ENCODE peak calls at places on chromosomes 1 and 21, in four cellular contexts. One of them, this sample, is unnamed.

GRCh38 chr21:25561668-25562641 is 45.3 kb downstream of the MRPL39 start:
- DNase-seq in SK-N-SH: peak; percentile 18
- DNase-seq in HepG2: no peak
- DNase-seq in K562: no peak
- DNase-seq in this sample: no peak

GRCh38 chr1:234586304-234586703 is 23.7 kb downstream of the IRF2BP2 start:
- DNase-seq in SK-N-SH: no peak
- DNase-seq in HepG2: no peak
- DNase-seq in K562: no peak
- DNase-seq in this sample: no peak

GRCh38 chr1:150550222-150551048 is 1.2 kb downstream of the ADAMTSL4 start:
- DNase-seq in SK-N-SH: no peak
- DNase-seq in HepG2: no peak
- DNase-seq in K562: peak; percentile 71
- DNase-seq in this sample: no peak

GRCh38 chr1:171251042-171251740 is 2.9 kb downstream of the FMO1 start:
- DNase-seq in SK-N-SH: no peak
- DNase-seq in HepG2: no peak
- DNase-seq in K562: no peak
- DNase-seq in this sample: peak; percentile 23

GRCh38 chr1:6294080-6294867 is 33.4 kb upstream of the GPR153 start:
- DNase-seq in SK-N-SH: no peak
- DNase-seq in HepG2: no peak
- DNase-seq in K562: no peak
- DNase-seq in this sample: no peak

GRCh38 chr1:60573121-60573520 is 499.6 kb upstream of the C1orf87 start:
- DNase-seq in SK-N-SH: no peak
- DNase-seq in HepG2: no peak
- DNase-seq in K562: no peak
- DNase-seq in this sample: no peak

GRCh38 chr1:26833432-26834405 is 7.2 kb downstream of the ZDHHC18 start:
- DNase-seq in SK-N-SH: no peak
- DNase-seq in HepG2: no peak
- DNase-seq in K562: no peak
- DNase-seq in this sample: no peak

GRCh38 chr1:169692766-169693460 is 18.5 kb downstream of the SELL start:
- DNase-seq in SK-N-SH: no peak
- DNase-seq in HepG2: no peak
- DNase-seq in K562: no peak
- DNase-seq in this sample: no peak

GRCh38 chr1:169015464-169015863 is 91.0 kb upstream of the ATP1B1 start:
- DNase-seq in SK-N-SH: no peak
- DNase-seq in HepG2: no peak
- DNase-seq in K562: no peak
- DNase-seq in this sample: no peak

GRCh38 chr1:8422439-8423133 is 104.7 kb downstream of the SLC45A1 start:
- DNase-seq in SK-N-SH: peak; percentile 51
- DNase-seq in HepG2: no peak
- DNase-seq in K562: peak; percentile 57
- DNase-seq in this sample: no peak

GRCh38 chr1:228029281-228029680 is 22.5 kb downstream of the WNT3A start:
- DNase-seq in SK-N-SH: no peak
- DNase-seq in HepG2: no peak
- DNase-seq in K562: no peak
- DNase-seq in this sample: no peak

GRCh38 chr21:28342229-28342810 is 650.4 kb downstream of the LTN1 start:
- DNase-seq in SK-N-SH: no peak
- DNase-seq in HepG2: no peak
- DNase-seq in K562: no peak
- DNase-seq in this sample: no peak
- TF ChIP-seq MAX in SK-N-SH: no peak
- TF ChIP-seq MAX in HepG2: no peak
- TF ChIP-seq MAX in K562: no peak
- TF ChIP-seq MAX in this sample: no peak

GRCh38 chr1:17982197-17982596 is 125.4 kb upstream of the IGSF21 start:
- DNase-seq in SK-N-SH: no peak
- DNase-seq in HepG2: no peak
- DNase-seq in K562: no peak
- DNase-seq in this sample: no peak

GRCh38 chr1:17990401-17990800 is 117.2 kb upstream of the IGSF21 start:
- DNase-seq in SK-N-SH: no peak
- DNase-seq in HepG2: no peak
- DNase-seq in K562: no peak
- DNase-seq in this sample: no peak

GRCh38 chr1:17979815-17980214 is 127.8 kb upstream of the IGSF21 start:
- DNase-seq in SK-N-SH: no peak
- DNase-seq in HepG2: no peak
- DNase-seq in K562: peak; percentile 23
- DNase-seq in this sample: no peak

GRCh38 chr1:17984510-17985085 is 123.0 kb upstream of the IGSF21 start:
- DNase-seq in SK-N-SH: peak; percentile 49
- DNase-seq in HepG2: peak; percentile 20
- DNase-seq in K562: peak; percentile 67
- DNase-seq in this sample: peak; percentile 28
- TF ChIP-seq ELF1 in SK-N-SH: no peak
- TF ChIP-seq ELF1 in HepG2: no peak
- TF ChIP-seq ELF1 in K562: no peak
- TF ChIP-seq ELF1 in this sample: no peak

GRCh38 chr21:14482165-14482564 is 64.0 kb downstream of the SAMSN1 start:
- DNase-seq in SK-N-SH: no peak
- DNase-seq in HepG2: no peak
- DNase-seq in K562: no peak
- DNase-seq in this sample: no peak
- TF ChIP-seq YY1 in SK-N-SH: no peak
- TF ChIP-seq YY1 in HepG2: no peak
- TF ChIP-seq YY1 in K562: no peak
- TF ChIP-seq YY1 in this sample: no peak

DNA sequence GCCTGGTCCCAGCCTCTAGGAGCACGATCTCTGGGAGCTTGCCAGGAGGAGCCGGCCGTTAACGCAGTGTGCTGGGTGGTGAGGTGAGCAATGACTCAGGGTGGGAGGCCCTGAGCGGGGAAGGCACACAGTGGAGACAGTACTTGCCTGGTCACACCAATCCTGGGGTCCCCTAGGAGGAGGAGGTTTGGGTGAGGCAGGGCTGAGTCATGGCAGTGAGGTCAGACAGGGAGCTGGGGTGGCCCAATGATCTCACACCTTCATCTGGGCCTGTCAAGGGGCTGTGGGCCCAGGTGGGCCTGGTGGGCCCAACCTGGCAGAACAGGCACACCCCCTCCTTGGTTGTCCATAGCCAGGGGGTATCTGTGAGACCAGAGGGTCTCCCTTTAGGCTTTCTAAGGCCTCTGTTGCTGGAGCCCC is 8.6 kb upstream of the EDN2 start:
- DNase-seq in SK-N-SH: no peak
- DNase-seq in HepG2: no peak
- DNase-seq in K562: peak; percentile 74
- DNase-seq in this sample: peak; percentile 59
- TF ChIP-seq MAX in SK-N-SH: no peak
- TF ChIP-seq MAX in HepG2: no peak
- TF ChIP-seq MAX in K562: no peak
- TF ChIP-seq MAX in this sample: no peak

GRCh38 chr1:89578151-89578550 is 53.5 kb downstream of the LRRC8B start:
- DNase-seq in SK-N-SH: no peak
- DNase-seq in HepG2: no peak
- DNase-seq in K562: no peak
- DNase-seq in this sample: no peak
- TF ChIP-seq ELF1 in SK-N-SH: no peak
- TF ChIP-seq ELF1 in HepG2: no peak
- TF ChIP-seq ELF1 in K562: no peak
- TF ChIP-seq ELF1 in this sample: no peak

GRCh38 chr1:39026947-39027507 is 877 bp downstream of the NDUFS5 start:
- DNase-seq in SK-N-SH: no peak
- DNase-seq in HepG2: no peak
- DNase-seq in K562: no peak
- DNase-seq in this sample: no peak
- TF ChIP-seq YY1 in SK-N-SH: no peak
- TF ChIP-seq YY1 in HepG2: no peak
- TF ChIP-seq YY1 in K562: no peak
- TF ChIP-seq YY1 in this sample: no peak

DNA sequence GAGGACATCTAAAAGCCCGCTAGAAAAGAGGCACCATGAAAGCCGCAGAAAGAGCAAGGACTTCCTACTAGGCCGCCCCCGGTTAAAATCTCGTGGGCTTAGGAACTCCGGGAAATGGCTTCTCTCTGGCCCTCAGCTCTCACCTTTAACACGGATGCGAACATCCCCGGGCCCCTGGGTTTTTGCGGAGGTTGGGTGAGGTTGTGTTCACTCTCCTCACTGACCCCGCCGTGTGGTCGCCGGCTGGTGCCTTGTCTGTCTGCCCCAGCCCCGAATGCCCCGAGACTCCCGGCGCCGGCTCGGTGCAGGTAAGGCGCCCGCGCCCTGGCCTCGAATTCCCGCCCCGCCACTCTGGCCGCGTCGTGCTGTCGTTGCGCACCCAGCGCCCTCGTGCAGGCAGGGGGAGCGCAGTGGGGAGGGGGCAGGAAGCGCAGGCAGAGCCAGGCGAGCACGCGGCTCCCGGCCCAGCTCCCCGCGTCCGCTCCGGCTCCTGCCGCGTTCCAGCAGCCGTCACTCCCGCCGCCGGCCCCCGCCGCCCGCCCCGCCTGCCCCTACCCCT is at the start of gene SHISAL2A:
- DNase-seq in SK-N-SH: peak; percentile 87
- DNase-seq in HepG2: no peak
- DNase-seq in K562: no peak
- DNase-seq in this sample: no peak
- TF ChIP-seq MAX in SK-N-SH: no peak
- TF ChIP-seq MAX in HepG2: no peak
- TF ChIP-seq MAX in K562: no peak
- TF ChIP-seq MAX in this sample: no peak

GRCh38 chr1:16607433-16607851 is 5.9 kb downstream of the NBPF1 start:
- DNase-seq in SK-N-SH: no peak
- DNase-seq in HepG2: no peak
- DNase-seq in K562: no peak
- DNase-seq in this sample: no peak
- TF ChIP-seq ELF1 in SK-N-SH: no peak
- TF ChIP-seq ELF1 in HepG2: no peak
- TF ChIP-seq ELF1 in K562: no peak
- TF ChIP-seq ELF1 in this sample: no peak

This sample was measured in HCT116.